ENCODE peak calls at places on chromosomes 11 and 22, in ten cellular contexts. T is NCI-H2081; E is astrocyte of the spinal cord; U is ascending aorta; X is RWPE1; N is RPMI7951; S is fibroblast of lung; G is activated naive CD4-positive, alpha-beta T cell treated with anti-CD3 and anti-CD28 coated beads, Interleukin-2, amount 10 ng/mL, durations not matched to agents 7 days and 5 days; R is heart left ventricle; A is AG04450. H is an unnamed sample.

GRCh38 chr22:26586556-26587325 is 3.2 kb downstream of the TPST2 start:
- DNase-seq in N (no peak), S (no peak), U (no peak), X (no peak), A (no peak), R (no peak), E (no peak), T (no peak), G (peak), H (no peak)

GRCh38 chr11:46210133-46210636 is 67.3 kb upstream of the CREB3L1 start:
- DNase-seq in S (peak), N (peak), U (no peak), T (no peak), G (no peak), A (peak), E (peak), R (no peak), X (peak), H (no peak)

GRCh38 chr11:76808996-76809395 is 25.8 kb downstream of the TSKU start:
- DNase-seq in S (no peak), U (peak), N (no peak), E (no peak), T (no peak), G (no peak), X (no peak), R (peak), A (no peak), H (no peak)

GRCh38 chr22:48889209-48889830 is 938.4 kb downstream of the BRD1 start:
- DNase-seq in U (peak), T (no peak), N (no peak), G (peak), R (no peak), A (no peak), X (no peak), S (no peak), E (no peak), H (no peak)

GRCh38 chr11:105004021-105004420 is 18.9 kb downstream of the CASP5 start:
- DNase-seq in E (no peak), G (no peak), R (no peak), X (no peak), T (no peak), N (no peak), U (no peak), A (no peak), S (no peak), H (no peak)

GRCh38 chr22:48824673-48825651 is 1002.7 kb downstream of the BRD1 start:
- DNase-seq in A (no peak), N (no peak), U (no peak), E (no peak), R (no peak), G (no peak), X (no peak), S (peak), T (peak), H (no peak)

GRCh38 chr11:106059617-106060016 is 17.5 kb downstream of the KBTBD3 start:
- DNase-seq in S (no peak), X (no peak), N (no peak), T (no peak), U (no peak), G (no peak), E (no peak), R (no peak), A (no peak), H (no peak)

GRCh38 chr11:61962213-61963015 is 5.0 kb downstream of the FTH1 start:
- DNase-seq in A (no peak), U (peak), N (peak), E (no peak), S (no peak), T (no peak), R (no peak), G (no peak), X (no peak), H (no peak)

GRCh38 chr11:32890843-32891656 is 1.6 kb upstream of the QSER1 start:
- DNase-seq in T (peak), E (no peak), R (no peak), A (no peak), X (no peak), U (no peak), N (no peak), S (no peak), G (no peak), H (peak)

GRCh38 chr11:55942785-55943392 is 6.7 kb upstream of the OR5I1 start:
- DNase-seq in S (peak), T (no peak), N (peak), G (no peak), R (no peak), X (peak), E (peak), U (no peak), A (no peak), H (no peak)

GRCh38 chr11:120594746-120595145 is 83.2 kb downstream of the GRIK4 start:
- DNase-seq in R (no peak), A (no peak), E (no peak), U (no peak), N (no peak), S (no peak), T (no peak), X (no peak), G (no peak), H (no peak)

GRCh38 chr22:32237021-32237420 is 18.1 kb downstream of the SLC5A4 start:
- DNase-seq in T (no peak), N (peak), A (no peak), X (no peak), U (no peak), E (no peak), S (no peak), R (no peak), G (no peak), H (no peak)

GRCh38 chr22:31020334-31020733 is 51.3 kb downstream of the TUG1 start:
- DNase-seq in T (no peak), A (no peak), X (no peak), R (no peak), N (no peak), S (no peak), G (no peak), U (no peak), E (no peak), H (no peak)

H was measured in NCI-H2227 treated with DMSO at 0.1 percent for 48 hours.